ENCODE peak calls at places on chromosomes 3 and 15, in seven cellular contexts. One of them, this sample, is unnamed.

GRCh38 chr15:25773248-25773647 is 89.9 kb downstream of the ATP10A start:
- DNase-seq in A549: no peak
- DNase-seq in iPS DF 6.9: no peak
- DNase-seq in right cardiac atrium: no peak
- DNase-seq in WERI-Rb-1: no peak
- DNase-seq in CD8-positive, alpha-beta T cell: no peak
- DNase-seq in brain microvascular endothelial cell: no peak
- DNase-seq in this sample: no peak

GRCh38 chr15:50886611-50887350 is 21.7 kb upstream of the AP4E1 start:
- DNase-seq in CD8-positive, alpha-beta T cell: no peak
- DNase-seq in right cardiac atrium: no peak
- DNase-seq in brain microvascular endothelial cell: no peak
- DNase-seq in WERI-Rb-1: no peak
- DNase-seq in iPS DF 6.9: no peak
- DNase-seq in A549: no peak
- DNase-seq in this sample: no peak

GRCh38 chr15:38768970-38769369 is 204.4 kb upstream of the RASGRP1 start:
- DNase-seq in WERI-Rb-1: peak; percentile 9
- DNase-seq in iPS DF 6.9: peak; percentile 13
- DNase-seq in brain microvascular endothelial cell: peak; percentile 46
- DNase-seq in CD8-positive, alpha-beta T cell: no peak
- DNase-seq in A549: no peak
- DNase-seq in right cardiac atrium: peak; percentile 70
- DNase-seq in this sample: peak; percentile 21

GRCh38 chr15:57667171-57667924 is 39.2 kb upstream of the POLR2M start:
- DNase-seq in WERI-Rb-1: no peak
- DNase-seq in brain microvascular endothelial cell: peak; percentile 61
- DNase-seq in iPS DF 6.9: no peak
- DNase-seq in CD8-positive, alpha-beta T cell: no peak
- DNase-seq in right cardiac atrium: peak; percentile 51
- DNase-seq in A549: peak; percentile 75
- DNase-seq in this sample: no peak

GRCh38 chr3:42499478-42499871 is 3.0 kb upstream of the VIPR1 start:
- DNase-seq in brain microvascular endothelial cell: no peak
- DNase-seq in iPS DF 6.9: no peak
- DNase-seq in A549: no peak
- DNase-seq in WERI-Rb-1: peak; percentile 2
- DNase-seq in CD8-positive, alpha-beta T cell: no peak
- DNase-seq in right cardiac atrium: no peak
- DNase-seq in this sample: no peak

GRCh38 chr3:73580343-73580742 is 44.4 kb downstream of the PDZRN3 start:
- DNase-seq in iPS DF 6.9: no peak
- DNase-seq in WERI-Rb-1: no peak
- DNase-seq in CD8-positive, alpha-beta T cell: no peak
- DNase-seq in right cardiac atrium: no peak
- DNase-seq in brain microvascular endothelial cell: peak; percentile 91
- DNase-seq in A549: no peak
- DNase-seq in this sample: no peak

GRCh38 chr15:60648928-60649679 is 170.2 kb upstream of the ICE2 start:
- DNase-seq in A549: no peak
- DNase-seq in iPS DF 6.9: no peak
- DNase-seq in WERI-Rb-1: no peak
- DNase-seq in CD8-positive, alpha-beta T cell: no peak
- DNase-seq in brain microvascular endothelial cell: no peak
- DNase-seq in right cardiac atrium: no peak
- DNase-seq in this sample: no peak

GRCh38 chr3:156230291-156230900 is 110.0 kb downstream of the KCNAB1 start:
- DNase-seq in WERI-Rb-1: no peak
- DNase-seq in right cardiac atrium: no peak
- DNase-seq in CD8-positive, alpha-beta T cell: no peak
- DNase-seq in iPS DF 6.9: no peak
- DNase-seq in A549: no peak
- DNase-seq in brain microvascular endothelial cell: no peak
- DNase-seq in this sample: no peak

GRCh38 chr3:17640466-17640865 is 102.0 kb downstream of the TBC1D5 start:
- DNase-seq in iPS DF 6.9: no peak
- DNase-seq in WERI-Rb-1: no peak
- DNase-seq in right cardiac atrium: no peak
- DNase-seq in A549: no peak
- DNase-seq in CD8-positive, alpha-beta T cell: no peak
- DNase-seq in brain microvascular endothelial cell: no peak
- DNase-seq in this sample: no peak

GRCh38 chr3:113615976-113616375 is 80.5 kb downstream of the USF3 start:
- DNase-seq in A549: no peak
- DNase-seq in brain microvascular endothelial cell: no peak
- DNase-seq in iPS DF 6.9: no peak
- DNase-seq in right cardiac atrium: peak; percentile 71
- DNase-seq in WERI-Rb-1: no peak
- DNase-seq in CD8-positive, alpha-beta T cell: no peak
- DNase-seq in this sample: no peak

GRCh38 chr3:161230621-161231195 is 9.6 kb downstream of the NMD3 start:
- DNase-seq in CD8-positive, alpha-beta T cell: no peak
- DNase-seq in right cardiac atrium: no peak
- DNase-seq in A549: no peak
- DNase-seq in iPS DF 6.9: no peak
- DNase-seq in brain microvascular endothelial cell: no peak
- DNase-seq in WERI-Rb-1: no peak
- DNase-seq in this sample: no peak

GRCh38 chr15:56820333-56820732 is 87.0 kb upstream of the ZNF280D start:
- DNase-seq in WERI-Rb-1: no peak
- DNase-seq in A549: no peak
- DNase-seq in right cardiac atrium: no peak
- DNase-seq in CD8-positive, alpha-beta T cell: no peak
- DNase-seq in iPS DF 6.9: no peak
- DNase-seq in brain microvascular endothelial cell: no peak
- DNase-seq in this sample: no peak

GRCh38 chr15:89330881-89331595 is 3.6 kb downstream of the POLG start:
- DNase-seq in right cardiac atrium: no peak
- DNase-seq in CD8-positive, alpha-beta T cell: no peak
- DNase-seq in A549: no peak
- DNase-seq in brain microvascular endothelial cell: no peak
- DNase-seq in WERI-Rb-1: no peak
- DNase-seq in iPS DF 6.9: no peak
- DNase-seq in this sample: no peak
- H3K4me3 ChIP-seq in right cardiac atrium: no peak overlapping the region
- H3K4me3 ChIP-seq in CD8-positive, alpha-beta T cell: no peak overlapping the region
- H3K4me3 ChIP-seq in A549: no peak overlapping the region
- H3K4me3 ChIP-seq in brain microvascular endothelial cell: no peak overlapping the region
- H3K4me3 ChIP-seq in WERI-Rb-1: no peak overlapping the region
- H3K4me3 ChIP-seq in iPS DF 6.9: no peak overlapping the region
- H3K4me3 ChIP-seq in this sample: peak overlapping the region; percentile 12

GRCh38 chr3:111592941-111593340 is 2.2 kb downstream of the ZBED2 start:
- DNase-seq in brain microvascular endothelial cell: no peak
- DNase-seq in A549: no peak
- DNase-seq in right cardiac atrium: no peak
- DNase-seq in WERI-Rb-1: no peak
- DNase-seq in CD8-positive, alpha-beta T cell: no peak
- DNase-seq in iPS DF 6.9: no peak
- DNase-seq in this sample: no peak
- H3K27ac ChIP-seq in brain microvascular endothelial cell: no peak overlapping the region
- H3K27ac ChIP-seq in A549: peak overlapping the region; percentile 80
- H3K27ac ChIP-seq in right cardiac atrium: no peak overlapping the region
- H3K27ac ChIP-seq in WERI-Rb-1: no peak overlapping the region
- H3K27ac ChIP-seq in CD8-positive, alpha-beta T cell: no peak overlapping the region
- H3K27ac ChIP-seq in iPS DF 6.9: no peak overlapping the region
- H3K27ac ChIP-seq in this sample: no peak overlapping the region

DNA sequence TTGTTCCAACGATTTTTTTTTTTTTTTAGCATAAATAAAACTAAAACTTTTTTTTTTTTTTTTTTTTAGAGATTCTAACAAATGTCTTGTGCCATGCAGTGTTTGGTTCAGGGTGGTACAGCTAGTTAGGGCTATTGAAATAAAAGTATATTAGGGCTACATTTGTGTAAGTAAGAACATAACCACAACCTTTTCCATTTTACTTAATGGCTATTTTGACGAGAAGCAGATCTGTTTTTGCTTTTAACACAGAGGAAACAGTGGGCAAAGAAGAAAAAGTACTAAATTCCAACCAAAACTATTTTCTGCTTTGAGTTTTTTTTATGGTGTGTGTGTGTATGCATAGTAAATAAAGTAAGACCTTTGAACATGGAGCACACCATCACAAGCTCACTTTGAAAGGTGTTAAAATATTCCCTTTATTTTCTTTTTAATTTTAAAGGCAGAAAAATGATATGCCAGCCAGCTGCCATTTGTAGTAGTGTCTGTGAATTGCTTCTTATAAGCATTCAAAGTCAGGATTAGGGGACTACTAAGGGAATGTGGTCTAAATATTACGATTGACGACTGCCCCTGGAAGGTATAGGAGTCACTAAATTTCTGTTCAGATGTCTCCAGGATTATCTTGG is 3.0 kb downstream of the RARB start:
- DNase-seq in iPS DF 6.9: no peak
- DNase-seq in A549: no peak
- DNase-seq in WERI-Rb-1: no peak
- DNase-seq in right cardiac atrium: no peak
- DNase-seq in CD8-positive, alpha-beta T cell: no peak
- DNase-seq in brain microvascular endothelial cell: no peak
- DNase-seq in this sample: no peak
- H3K4me3 ChIP-seq in iPS DF 6.9: no peak overlapping the region
- H3K4me3 ChIP-seq in A549: peak overlapping the region; percentile 68
- H3K4me3 ChIP-seq in WERI-Rb-1: no peak overlapping the region
- H3K4me3 ChIP-seq in right cardiac atrium: peak overlapping the region; percentile 91
- H3K4me3 ChIP-seq in CD8-positive, alpha-beta T cell: no peak overlapping the region
- H3K4me3 ChIP-seq in brain microvascular endothelial cell: peak overlapping the region; percentile 90
- H3K4me3 ChIP-seq in this sample: peak overlapping the region; percentile 73

GRCh38 chr3:128572013-128572412 is 78.6 kb downstream of the RPN1 start:
- DNase-seq in WERI-Rb-1: no peak
- DNase-seq in A549: no peak
- DNase-seq in CD8-positive, alpha-beta T cell: no peak
- DNase-seq in right cardiac atrium: no peak
- DNase-seq in iPS DF 6.9: no peak
- DNase-seq in brain microvascular endothelial cell: no peak
- DNase-seq in this sample: no peak

GRCh38 chr3:128572644-128573105 is 77.9 kb downstream of the RPN1 start:
- DNase-seq in A549: peak; percentile 79
- DNase-seq in iPS DF 6.9: no peak
- DNase-seq in right cardiac atrium: no peak
- DNase-seq in brain microvascular endothelial cell: no peak
- DNase-seq in CD8-positive, alpha-beta T cell: no peak
- DNase-seq in WERI-Rb-1: peak; percentile 33
- DNase-seq in this sample: no peak

GRCh38 chr3:128573707-128574162 is 76.9 kb downstream of the RPN1 start:
- DNase-seq in right cardiac atrium: peak; percentile 76
- DNase-seq in iPS DF 6.9: no peak
- DNase-seq in WERI-Rb-1: no peak
- DNase-seq in A549: no peak
- DNase-seq in CD8-positive, alpha-beta T cell: no peak
- DNase-seq in brain microvascular endothelial cell: no peak
- DNase-seq in this sample: peak; percentile 59

GRCh38 chr3:128575777-128576176 is 74.8 kb downstream of the RPN1 start:
- DNase-seq in WERI-Rb-1: no peak
- DNase-seq in right cardiac atrium: no peak
- DNase-seq in CD8-positive, alpha-beta T cell: no peak
- DNase-seq in iPS DF 6.9: no peak
- DNase-seq in brain microvascular endothelial cell: no peak
- DNase-seq in A549: no peak
- DNase-seq in this sample: no peak

GRCh38 chr3:128573160-128573559 is 77.5 kb downstream of the RPN1 start:
- DNase-seq in WERI-Rb-1: no peak
- DNase-seq in iPS DF 6.9: no peak
- DNase-seq in A549: no peak
- DNase-seq in CD8-positive, alpha-beta T cell: no peak
- DNase-seq in right cardiac atrium: no peak
- DNase-seq in brain microvascular endothelial cell: no peak
- DNase-seq in this sample: no peak
- H3K27ac ChIP-seq in WERI-Rb-1: no peak overlapping the region
- H3K27ac ChIP-seq in iPS DF 6.9: no peak overlapping the region
- H3K27ac ChIP-seq in A549: no peak overlapping the region
- H3K27ac ChIP-seq in CD8-positive, alpha-beta T cell: no peak overlapping the region
- H3K27ac ChIP-seq in right cardiac atrium: peak overlapping the region; percentile 25
- H3K27ac ChIP-seq in brain microvascular endothelial cell: no peak overlapping the region
- H3K27ac ChIP-seq in this sample: no peak overlapping the region

DNA sequence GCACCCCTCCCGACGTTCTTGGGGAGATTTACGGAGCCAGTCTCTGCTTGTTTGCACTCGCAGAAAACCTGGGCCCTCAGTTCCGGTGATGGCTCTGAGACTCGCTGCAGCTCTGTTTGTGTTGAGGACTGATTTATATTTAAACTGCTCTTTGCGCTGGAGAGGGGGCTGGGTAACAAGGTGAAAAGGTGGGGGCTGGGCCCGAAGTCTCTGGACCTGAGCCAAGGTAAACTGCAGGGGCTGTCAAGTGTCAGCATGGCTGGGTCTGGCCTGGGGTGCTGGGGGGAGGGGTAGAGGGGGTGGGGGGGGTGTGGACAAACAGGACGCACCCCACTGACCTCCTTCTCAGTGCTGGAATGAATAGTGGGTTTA is 643 bp upstream of the SLCO2A1 start:
- DNase-seq in right cardiac atrium: no peak
- DNase-seq in CD8-positive, alpha-beta T cell: no peak
- DNase-seq in A549: no peak
- DNase-seq in brain microvascular endothelial cell: no peak
- DNase-seq in WERI-Rb-1: no peak
- DNase-seq in iPS DF 6.9: no peak
- DNase-seq in this sample: no peak
- H3K4me3 ChIP-seq in right cardiac atrium: peak overlapping the region; percentile 73
- H3K4me3 ChIP-seq in CD8-positive, alpha-beta T cell: no peak overlapping the region
- H3K4me3 ChIP-seq in A549: peak overlapping the region; percentile 61
- H3K4me3 ChIP-seq in brain microvascular endothelial cell: peak overlapping the region; percentile 54
- H3K4me3 ChIP-seq in WERI-Rb-1: peak overlapping the region; percentile 57
- H3K4me3 ChIP-seq in iPS DF 6.9: peak overlapping the region; percentile 71
- H3K4me3 ChIP-seq in this sample: peak overlapping the region; percentile 66

DNA sequence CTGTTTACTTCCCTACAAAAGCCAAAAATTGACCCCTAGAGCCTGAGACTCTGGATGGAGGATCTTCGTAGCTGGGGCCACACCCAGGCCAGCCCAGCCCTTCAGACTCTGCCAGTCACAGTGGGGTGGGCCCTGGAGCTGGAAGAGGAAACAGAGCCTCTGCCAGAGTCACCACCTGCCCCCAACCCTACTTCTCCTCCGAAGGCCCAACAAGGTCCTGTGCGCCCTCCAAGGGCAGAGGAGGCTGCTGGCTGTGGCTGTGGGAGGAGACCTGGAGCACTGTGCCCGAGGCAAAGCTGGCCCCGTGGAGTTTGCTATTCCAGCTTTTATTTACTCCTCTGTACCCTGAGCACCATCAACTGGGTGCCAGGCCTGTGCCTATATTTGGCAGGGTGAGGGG is 19.0 kb downstream of the CISH start:
- DNase-seq in WERI-Rb-1: no peak
- DNase-seq in CD8-positive, alpha-beta T cell: no peak
- DNase-seq in brain microvascular endothelial cell: no peak
- DNase-seq in A549: no peak
- DNase-seq in right cardiac atrium: peak; percentile 66
- DNase-seq in iPS DF 6.9: no peak
- DNase-seq in this sample: peak; percentile 53
- H3K27ac ChIP-seq in WERI-Rb-1: no peak overlapping the region
- H3K27ac ChIP-seq in CD8-positive, alpha-beta T cell: no peak overlapping the region
- H3K27ac ChIP-seq in brain microvascular endothelial cell: no peak overlapping the region
- H3K27ac ChIP-seq in A549: peak overlapping the region; percentile 50
- H3K27ac ChIP-seq in right cardiac atrium: peak overlapping the region; percentile 25
- H3K27ac ChIP-seq in iPS DF 6.9: no peak overlapping the region
- H3K27ac ChIP-seq in this sample: peak overlapping the region; percentile 67

DNA sequence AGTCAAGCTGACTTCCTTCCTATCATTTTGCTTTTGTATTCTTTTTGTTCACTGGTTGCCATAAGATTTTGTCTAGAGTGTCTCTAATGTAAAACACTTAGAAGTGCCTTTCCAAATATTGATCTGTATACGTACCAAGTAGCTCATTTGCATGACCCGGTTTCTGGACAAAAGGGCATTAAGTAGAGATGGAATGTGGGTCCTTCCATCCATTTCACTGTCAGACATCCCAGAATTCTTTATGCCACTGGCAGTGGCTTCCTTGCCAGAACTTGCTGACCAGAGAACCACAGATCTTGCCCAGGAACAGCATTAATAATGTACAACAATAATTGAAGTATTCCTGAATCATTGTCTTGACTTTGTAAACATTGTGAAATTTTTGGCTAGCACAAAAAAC is 63.7 kb downstream of the PEX5L start:
- DNase-seq in iPS DF 6.9: no peak
- DNase-seq in A549: no peak
- DNase-seq in right cardiac atrium: no peak
- DNase-seq in CD8-positive, alpha-beta T cell: no peak
- DNase-seq in WERI-Rb-1: no peak
- DNase-seq in brain microvascular endothelial cell: no peak
- DNase-seq in this sample: no peak
- H3K4me3 ChIP-seq in iPS DF 6.9: no peak overlapping the region
- H3K4me3 ChIP-seq in A549: no peak overlapping the region
- H3K4me3 ChIP-seq in right cardiac atrium: no peak overlapping the region
- H3K4me3 ChIP-seq in CD8-positive, alpha-beta T cell: no peak overlapping the region
- H3K4me3 ChIP-seq in WERI-Rb-1: no peak overlapping the region
- H3K4me3 ChIP-seq in brain microvascular endothelial cell: no peak overlapping the region
- H3K4me3 ChIP-seq in this sample: no peak overlapping the region